ENCODE peak calls at places on chromosomes 6 and 20, in four cellular contexts. One of them, this sample, is unnamed.

GRCh38 chr20:56631318-56631989 is 2.3 kb downstream of the TFAP2C start:
- DNase-seq in AG08395: no peak
- DNase-seq in NCI-H524: no peak
- DNase-seq in HEK293T: no peak
- DNase-seq in this sample: no peak

GRCh38 chr6:133553652-133554051 is 312.5 kb downstream of the EYA4 start:
- DNase-seq in AG08395: peak; percentile 50
- DNase-seq in NCI-H524: peak; percentile 45
- DNase-seq in HEK293T: peak; percentile 64
- DNase-seq in this sample: peak; percentile 70

GRCh38 chr6:42556462-42556861 is 7.4 kb upstream of the UBR2 start:
- DNase-seq in AG08395: no peak
- DNase-seq in HEK293T: no peak
- DNase-seq in NCI-H524: no peak
- DNase-seq in this sample: peak; percentile 25

GRCh38 chr6:142945446-142946180 is 637 bp upstream of the HIVEP2 start:
- DNase-seq in NCI-H524: no peak
- DNase-seq in HEK293T: peak; percentile 49
- DNase-seq in AG08395: peak; percentile 29
- DNase-seq in this sample: peak; percentile 65

GRCh38 chr20:43914697-43915208 is at the start of gene TOX2:
- DNase-seq in HEK293T: peak; percentile 84
- DNase-seq in AG08395: peak; percentile 82
- DNase-seq in NCI-H524: no peak
- DNase-seq in this sample: peak; percentile 31

GRCh38 chr20:56352656-56353055 is 6.1 kb upstream of the FAM210B start:
- DNase-seq in NCI-H524: no peak
- DNase-seq in HEK293T: no peak
- DNase-seq in AG08395: peak; percentile 63
- DNase-seq in this sample: no peak

GRCh38 chr6:1479095-1479494 is 89.7 kb downstream of the FOXF2 start:
- DNase-seq in AG08395: peak; percentile 74
- DNase-seq in HEK293T: no peak
- DNase-seq in NCI-H524: no peak
- DNase-seq in this sample: no peak

GRCh38 chr6:2179950-2180349 is 65.5 kb downstream of the GMDS start:
- DNase-seq in HEK293T: no peak
- DNase-seq in NCI-H524: no peak
- DNase-seq in AG08395: peak; percentile 23
- DNase-seq in this sample: no peak

GRCh38 chr6:169702640-169703246 is 817 bp downstream of the C6orf120 start:
- DNase-seq in NCI-H524: peak; percentile 14
- DNase-seq in AG08395: peak; percentile 11
- DNase-seq in HEK293T: peak; percentile 50
- DNase-seq in this sample: peak; percentile 41

GRCh38 chr6:21808045-21808470 is 214.5 kb downstream of the SOX4 start:
- DNase-seq in NCI-H524: no peak
- DNase-seq in HEK293T: no peak
- DNase-seq in AG08395: peak; percentile 67
- DNase-seq in this sample: no peak

GRCh38 chr6:33623895-33624381 is 2.8 kb downstream of the ITPR3 start:
- DNase-seq in HEK293T: no peak
- DNase-seq in NCI-H524: no peak
- DNase-seq in AG08395: no peak
- DNase-seq in this sample: peak; percentile 45